ENCODE peak calls at places on chromosome 15, in six cellular contexts. L is keratinocyte; K is RWPE1; Z is CD4-positive, alpha-beta T cell; O is K562; N is cardiac muscle cell. A is an unnamed sample.

GRCh38 chr15:77866596-77867125 is 210.8 kb downstream of the TBC1D2B start:
- DNase-seq in L (no peak), K (no peak), Z (no peak), O (no peak), N (no peak), A (no peak)

GRCh38 chr15:98401029-98401428 is 247.3 kb upstream of the IGF1R start:
- DNase-seq in L (no peak), K (no peak), Z (no peak), O (no peak), N (no peak), A (no peak)

GRCh38 chr15:98720577-98720976 is 72.2 kb downstream of the IGF1R start:
- DNase-seq in L (no peak), K (no peak), Z (no peak), O (no peak), N (no peak), A (no peak)

GRCh38 chr15:40844543-40844981 is 714 bp downstream of the SPINT1 start:
- DNase-seq in L (no peak), K (peak), Z (peak), O (no peak), N (no peak), A (peak)

GRCh38 chr15:63858881-63859280 is 25.1 kb upstream of the HERC1 start:
- DNase-seq in L (no peak), K (no peak), Z (no peak), O (no peak), N (peak), A (no peak)

GRCh38 chr15:52307847-52308246 is 12.2 kb upstream of the MYO5C start:
- DNase-seq in L (no peak), K (no peak), Z (no peak), O (no peak), N (no peak), A (no peak)

GRCh38 chr15:80567721-80568157 is 127.4 kb upstream of the ABHD17C start:
- DNase-seq in L (peak), K (peak), Z (no peak), O (peak), N (peak), A (peak)

GRCh38 chr15:57149196-57149595 is 227.1 kb upstream of the CGNL1 start:
- DNase-seq in L (no peak), K (no peak), Z (no peak), O (no peak), N (peak), A (no peak)

GRCh38 chr15:33211409-33211808 is 16.9 kb upstream of the FMN1 start:
- DNase-seq in L (no peak), K (no peak), Z (no peak), O (no peak), N (no peak), A (no peak)

GRCh38 chr15:57031605-57032004 is 113.2 kb downstream of the TCF12 start:
- DNase-seq in L (no peak), K (no peak), Z (no peak), O (no peak), N (peak), A (no peak)

GRCh38 chr15:35669457-35670045 is 123.6 kb upstream of the DPH6 start:
- DNase-seq in L (no peak), K (peak), Z (no peak), O (no peak), N (no peak), A (no peak)

GRCh38 chr15:67124911-67125588 is 59.6 kb downstream of the SMAD3 start:
- DNase-seq in L (no peak), K (no peak), Z (no peak), O (no peak), N (no peak), A (no peak)

GRCh38 chr15:29934251-29934650 is 112.0 kb upstream of the TJP1 start:
- DNase-seq in L (peak), K (peak), Z (no peak), O (no peak), N (peak), A (no peak)

GRCh38 chr15:90497912-90498311 is 31.8 kb upstream of the CRTC3 start:
- DNase-seq in L (no peak), K (peak), Z (no peak), O (peak), N (no peak), A (no peak)

GRCh38 chr15:59377940-59378339 is 5.3 kb upstream of the MYO1E start:
- DNase-seq in L (no peak), K (no peak), Z (no peak), O (no peak), N (no peak), A (no peak)

GRCh38 chr15:58553365-58553918 is 121.7 kb downstream of the LIPC start:
- DNase-seq in L (no peak), K (no peak), Z (no peak), O (no peak), N (no peak), A (no peak)

GRCh38 chr15:72197460-72198409 is at the start of gene GRAMD2A:
- DNase-seq in L (no peak), K (peak), Z (no peak), O (no peak), N (peak), A (peak)

GRCh38 chr15:66907826-66908502 is 157.4 kb upstream of the SMAD3 start:
- DNase-seq in L (no peak), K (no peak), Z (no peak), O (no peak), N (peak), A (no peak)

GRCh38 chr15:85282504-85283115 is 97.8 kb upstream of the AKAP13 start:
- DNase-seq in L (no peak), K (no peak), Z (no peak), O (no peak), N (peak), A (no peak)

GRCh38 chr15:90675464-90675863 is 41.7 kb upstream of the BLM start:
- DNase-seq in L (no peak), K (no peak), Z (no peak), O (no peak), N (no peak), A (no peak)

GRCh38 chr15:54282228-54282836 is 304.1 kb downstream of the UNC13C start:
- DNase-seq in L (no peak), K (no peak), Z (no peak), O (no peak), N (no peak), A (no peak)

GRCh38 chr15:57703387-57703786 is 3.1 kb upstream of the POLR2M start:
- DNase-seq in L (no peak), K (no peak), Z (no peak), O (no peak), N (no peak), A (no peak)

GRCh38 chr15:98548172-98548971 is 100.0 kb upstream of the IGF1R start:
- DNase-seq in L (peak), K (peak), Z (peak), O (no peak), N (peak), A (peak)

GRCh38 chr15:82852906-82853635 is 43.6 kb downstream of the WHAMM start:
- DNase-seq in L (no peak), K (no peak), Z (no peak), O (no peak), N (no peak), A (no peak)
- TF ChIP-seq CTCF in L (no peak), K (no peak), Z (no peak), O (no peak), N (no peak), A (no peak)

DNA sequence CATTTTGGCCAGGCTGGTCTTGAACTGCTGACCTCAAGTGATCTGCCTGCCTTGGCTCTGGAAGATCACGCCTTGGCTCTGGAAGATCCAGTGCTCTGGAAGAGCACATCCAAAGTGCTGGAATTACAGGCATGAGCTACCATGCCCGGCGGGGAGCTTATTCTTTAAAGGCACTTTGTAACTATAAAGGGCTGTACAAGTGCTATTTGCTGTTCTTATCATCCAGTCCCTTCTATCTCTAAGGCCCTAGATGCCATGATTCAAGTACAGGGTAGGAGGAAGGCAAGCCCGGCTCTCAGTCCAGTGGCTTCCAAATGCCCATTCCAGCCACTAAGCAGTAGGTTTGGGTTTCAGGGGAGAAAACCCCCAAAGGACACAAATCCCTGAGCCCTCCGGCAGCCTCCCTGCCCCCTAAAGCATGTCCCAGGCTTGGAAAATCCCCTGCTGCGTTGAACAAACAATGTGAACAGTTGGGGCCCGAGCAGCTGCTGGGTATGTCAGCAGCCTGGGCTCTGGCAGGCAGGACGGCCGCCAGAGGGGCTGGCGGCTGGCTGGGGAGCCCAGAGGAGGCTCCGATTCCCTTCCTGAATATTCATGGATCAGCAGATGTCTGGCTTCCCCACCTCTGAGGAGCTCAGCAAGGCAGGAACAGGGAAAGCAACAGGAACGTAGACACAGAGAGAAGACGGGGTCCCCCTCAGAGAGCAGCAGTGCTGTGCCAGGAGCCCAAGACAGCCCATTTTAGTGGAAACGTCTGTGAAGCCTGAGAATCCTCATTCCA is 7.7 kb downstream of the IGDCC4 start:
- DNase-seq in L (no peak), K (no peak), Z (no peak), O (no peak), N (peak), A (no peak)
- TF ChIP-seq CTCF in L (no peak), K (no peak), Z (no peak), O (no peak), N (no peak), A (no peak)

GRCh38 chr15:38862104-38862503 is 297.5 kb upstream of the RASGRP1 start:
- DNase-seq in L (no peak), K (no peak), Z (no peak), O (no peak), N (no peak), A (no peak)

GRCh38 chr15:38864827-38865604 is 300.4 kb upstream of the RASGRP1 start:
- DNase-seq in L (no peak), K (no peak), Z (no peak), O (no peak), N (peak), A (no peak)

GRCh38 chr15:38861108-38861507 is 296.5 kb upstream of the RASGRP1 start:
- DNase-seq in L (no peak), K (no peak), Z (no peak), O (no peak), N (no peak), A (no peak)

GRCh38 chr15:38863381-38863780 is 298.8 kb upstream of the RASGRP1 start:
- DNase-seq in L (no peak), K (no peak), Z (no peak), O (no peak), N (no peak), A (no peak)

GRCh38 chr15:38864122-38864521 is 299.5 kb upstream of the RASGRP1 start:
- DNase-seq in L (no peak), K (no peak), Z (no peak), O (no peak), N (peak), A (no peak)
- TF ChIP-seq CTCF in L (no peak), K (no peak), Z (no peak), O (no peak), N (no peak), A (no peak)

GRCh38 chr15:74732846-74733245 is 7.5 kb upstream of the CYP1A1 start:
- DNase-seq in L (no peak), K (no peak), Z (no peak), O (no peak), N (no peak), A (no peak)

GRCh38 chr15:74733269-74733668 is 7.9 kb upstream of the CYP1A1 start:
- DNase-seq in L (no peak), K (no peak), Z (no peak), O (no peak), N (no peak), A (no peak)

GRCh38 chr15:74727727-74728126 is 2.4 kb upstream of the CYP1A1 start:
- DNase-seq in L (no peak), K (no peak), Z (no peak), O (no peak), N (no peak), A (no peak)

GRCh38 chr15:74726774-74727164 is 1.4 kb upstream of the CYP1A1 start:
- DNase-seq in L (no peak), K (no peak), Z (no peak), O (no peak), N (no peak), A (no peak)

GRCh38 chr15:74730619-74731316 is 5.4 kb upstream of the CYP1A1 start:
- DNase-seq in L (no peak), K (no peak), Z (no peak), O (no peak), N (no peak), A (no peak)
- TF ChIP-seq CTCF in L (no peak), K (no peak), Z (no peak), O (no peak), N (no peak), A (no peak)

DNA sequence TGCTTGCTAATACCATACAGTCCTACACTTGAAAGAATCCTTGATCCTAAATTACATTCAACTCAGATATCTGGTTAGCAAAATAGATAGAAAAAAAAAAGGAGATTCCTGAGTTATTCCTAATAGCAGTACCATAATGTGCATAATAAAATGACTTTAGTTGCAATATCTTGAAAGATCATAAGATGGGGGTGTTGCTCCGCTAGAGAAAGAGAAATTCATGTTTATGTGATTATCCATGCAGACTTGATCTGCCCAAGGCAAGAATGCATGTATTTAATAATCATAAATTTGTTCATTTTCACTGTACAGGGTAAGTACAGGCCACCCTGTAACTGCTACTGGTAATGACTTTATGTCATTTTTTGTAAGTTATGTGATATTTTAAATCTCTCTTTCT is 84.7 kb downstream of the HCN4 start:
- DNase-seq in L (no peak), K (peak), Z (no peak), O (no peak), N (peak), A (no peak)
- TF ChIP-seq CTCF in L (no peak), K (peak), Z (no peak), O (peak), N (peak), A (peak)

DNA sequence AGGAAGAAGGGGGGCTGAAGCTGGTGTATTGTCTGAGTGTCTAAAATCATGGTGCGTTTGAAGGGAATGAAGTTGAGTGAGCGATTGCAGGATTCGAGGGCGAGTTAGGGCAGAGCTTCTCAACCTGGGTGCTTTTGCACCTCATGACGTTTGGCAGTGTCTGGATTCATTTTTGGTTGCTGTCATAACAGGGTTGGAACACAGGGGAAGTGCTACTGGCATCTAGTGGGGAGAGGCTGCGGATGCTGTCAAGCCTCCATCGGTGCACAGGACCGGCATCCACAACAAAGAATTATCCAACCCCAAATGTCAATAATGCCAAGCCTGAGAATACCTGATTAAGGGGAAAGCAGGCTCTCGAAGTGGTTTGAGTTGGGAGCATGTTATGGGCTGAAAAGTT is 120.0 kb downstream of the SLCO3A1 start:
- DNase-seq in L (no peak), K (peak), Z (no peak), O (no peak), N (no peak), A (no peak)
- TF ChIP-seq CTCF in L (peak), K (peak), Z (no peak), O (no peak), N (peak), A (no peak)

DNA sequence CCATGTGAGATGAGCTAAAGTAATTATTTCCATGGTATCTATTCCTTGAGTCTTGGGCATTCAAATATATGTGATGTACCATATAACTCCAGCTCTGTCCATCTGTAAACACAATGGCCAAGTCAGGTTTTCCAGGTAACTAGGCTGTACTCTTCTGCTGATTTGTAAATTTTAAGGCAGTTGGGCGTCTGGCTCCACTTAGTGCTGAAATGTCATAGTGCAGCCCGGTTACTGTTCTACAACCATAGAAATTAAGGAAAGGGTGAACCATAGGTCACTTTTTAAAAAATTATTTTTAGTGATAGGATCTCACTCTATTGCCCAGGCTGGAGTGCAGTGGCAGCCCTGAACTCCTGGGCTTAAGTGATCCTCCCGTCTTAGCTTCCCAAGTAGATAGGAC is 44.7 kb upstream of the GOLM2 start:
- DNase-seq in L (no peak), K (no peak), Z (no peak), O (no peak), N (no peak), A (no peak)
- TF ChIP-seq CTCF in L (peak), K (peak), Z (no peak), O (no peak), N (no peak), A (no peak)